ENCODE peak calls at places on chromosome 6, in eight cellular contexts. One of them, this sample, is unnamed.

GRCh38 chr6:13273931-13274706 is 54.2 kb downstream of the TBC1D7 start:
- DNase-seq in ovary: no peak
- DNase-seq in HFFc6: no peak
- DNase-seq in ELF-1: peak
- DNase-seq in HEK293T: no peak
- DNase-seq in hepatocyte: no peak
- DNase-seq in WERI-Rb-1: no peak
- DNase-seq in LHCN-M2: no peak
- DNase-seq in this sample: no peak

GRCh38 chr6:73515204-73516101 is 5.4 kb downstream of the EEF1A1 start:
- DNase-seq in ovary: no peak
- DNase-seq in HFFc6: peak
- DNase-seq in ELF-1: peak
- DNase-seq in HEK293T: no peak
- DNase-seq in hepatocyte: peak
- DNase-seq in WERI-Rb-1: peak
- DNase-seq in LHCN-M2: peak
- DNase-seq in this sample: peak

GRCh38 chr6:152218887-152219286 is 411.4 kb downstream of the ESR1 start:
- DNase-seq in ovary: no peak
- DNase-seq in HFFc6: no peak
- DNase-seq in ELF-1: no peak
- DNase-seq in HEK293T: no peak
- DNase-seq in hepatocyte: no peak
- DNase-seq in WERI-Rb-1: no peak
- DNase-seq in LHCN-M2: no peak
- DNase-seq in this sample: no peak

GRCh38 chr6:67345946-67346345 is 1289.1 kb upstream of the ADGRB3 start:
- DNase-seq in ovary: no peak
- DNase-seq in HFFc6: no peak
- DNase-seq in ELF-1: no peak
- DNase-seq in HEK293T: no peak
- DNase-seq in hepatocyte: no peak
- DNase-seq in WERI-Rb-1: no peak
- DNase-seq in LHCN-M2: no peak
- DNase-seq in this sample: peak

GRCh38 chr6:161546632-161547031 is 272.8 kb upstream of the AGPAT4 start:
- DNase-seq in ovary: no peak
- DNase-seq in HFFc6: no peak
- DNase-seq in ELF-1: no peak
- DNase-seq in HEK293T: no peak
- DNase-seq in hepatocyte: no peak
- DNase-seq in WERI-Rb-1: no peak
- DNase-seq in LHCN-M2: no peak
- DNase-seq in this sample: no peak

GRCh38 chr6:15380354-15380753 is 134.5 kb downstream of the JARID2 start:
- DNase-seq in ovary: no peak
- DNase-seq in HFFc6: no peak
- DNase-seq in ELF-1: no peak
- DNase-seq in HEK293T: no peak
- DNase-seq in hepatocyte: no peak
- DNase-seq in WERI-Rb-1: no peak
- DNase-seq in LHCN-M2: no peak
- DNase-seq in this sample: no peak

GRCh38 chr6:80725156-80725930 is 618.9 kb downstream of the BCKDHB start:
- DNase-seq in ovary: no peak
- DNase-seq in HFFc6: peak
- DNase-seq in ELF-1: no peak
- DNase-seq in HEK293T: no peak
- DNase-seq in hepatocyte: peak
- DNase-seq in WERI-Rb-1: no peak
- DNase-seq in LHCN-M2: peak
- DNase-seq in this sample: no peak

GRCh38 chr6:10403385-10404106 is 11.3 kb downstream of the TFAP2A start:
- DNase-seq in ovary: no peak
- DNase-seq in HFFc6: peak
- DNase-seq in ELF-1: no peak
- DNase-seq in HEK293T: no peak
- DNase-seq in hepatocyte: peak
- DNase-seq in WERI-Rb-1: no peak
- DNase-seq in LHCN-M2: no peak
- DNase-seq in this sample: peak

GRCh38 chr6:20479075-20479871 is 55.0 kb upstream of the CDKAL1 start:
- DNase-seq in ovary: no peak
- DNase-seq in HFFc6: no peak
- DNase-seq in ELF-1: no peak
- DNase-seq in HEK293T: no peak
- DNase-seq in hepatocyte: no peak
- DNase-seq in WERI-Rb-1: no peak
- DNase-seq in LHCN-M2: no peak
- DNase-seq in this sample: no peak

GRCh38 chr6:30842754-30843610 is 41.3 kb upstream of the DDR1 start:
- DNase-seq in ovary: peak
- DNase-seq in HFFc6: no peak
- DNase-seq in ELF-1: peak
- DNase-seq in HEK293T: no peak
- DNase-seq in hepatocyte: peak
- DNase-seq in WERI-Rb-1: no peak
- DNase-seq in LHCN-M2: no peak
- DNase-seq in this sample: no peak

GRCh38 chr6:11808054-11808453 is 29.5 kb upstream of the ADTRP start:
- DNase-seq in ovary: no peak
- DNase-seq in HFFc6: no peak
- DNase-seq in ELF-1: no peak
- DNase-seq in HEK293T: no peak
- DNase-seq in hepatocyte: no peak
- DNase-seq in WERI-Rb-1: no peak
- DNase-seq in LHCN-M2: no peak
- DNase-seq in this sample: no peak